ENCODE peak calls at places on chromosome 5, in seven cellular contexts. C is nephron progenitor cell; T is AG20443; U is NCI-H1105 treated with DMSO at 0.1 percent for 48 hours; M is HEK293T; W is HL-60; R is stimulated activated naive B cell treated with anti-CD40 and anti-IgM and Interleukin-4, amounts not matched to agents 10 μg/mL and 1 μg/mL and 100 μg/mL, for 72 hours. B is an unnamed sample.

GRCh38 chr5:74382864-74383618 is 257.5 kb downstream of the ENC1 start:
- DNase-seq in C (peak), T (peak), U (no peak), M (peak), W (no peak), R (no peak), B (no peak)

GRCh38 chr5:74113987-74114386 is 488.0 kb downstream of the ARHGEF28 start:
- DNase-seq in C (no peak), T (no peak), U (no peak), M (no peak), W (no peak), R (no peak), B (no peak)

GRCh38 chr5:98341038-98341710 is 432.3 kb upstream of the RGMB start:
- DNase-seq in C (no peak), T (peak), U (no peak), M (no peak), W (no peak), R (no peak), B (no peak)

GRCh38 chr5:178416919-178417318 is 173.3 kb downstream of the COL23A1 start:
- DNase-seq in C (no peak), T (peak), U (no peak), M (no peak), W (no peak), R (no peak), B (no peak)

GRCh38 chr5:66987949-66988838 is 208.4 kb downstream of the CD180 start:
- DNase-seq in C (no peak), T (peak), U (peak), M (peak), W (no peak), R (no peak), B (peak)

GRCh38 chr5:53603009-53603687 is 42.7 kb downstream of the NDUFS4 start:
- DNase-seq in C (no peak), T (peak), U (no peak), M (no peak), W (no peak), R (no peak), B (no peak)

GRCh38 chr5:68007446-68007845 is 208.1 kb upstream of the PIK3R1 start:
- DNase-seq in C (no peak), T (peak), U (no peak), M (no peak), W (peak), R (no peak), B (no peak)

GRCh38 chr5:59187772-59188347 is 605.0 kb downstream of the RAB3C start:
- DNase-seq in C (no peak), T (no peak), U (no peak), M (no peak), W (no peak), R (no peak), B (no peak)

GRCh38 chr5:31531543-31531887 is 378 bp downstream of the DROSHA start:
- DNase-seq in C (peak), T (peak), U (no peak), M (peak), W (peak), R (no peak), B (peak)